ENCODE peak calls at places on chromosomes 5 and 9, in five cellular contexts. One of them, this sample, is unnamed.

GRCh38 chr9:93667006-93667405 is 90.6 kb downstream of the PHF2 start:
- DNase-seq in hepatocyte: no peak
- DNase-seq in neural progenitor cell: no peak
- DNase-seq in HepG2: no peak
- DNase-seq in ovary: peak; percentile 30
- DNase-seq in this sample: no peak

GRCh38 chr9:37963936-37964739 is 60.2 kb upstream of the SLC25A51 start:
- DNase-seq in hepatocyte: peak; percentile 84
- DNase-seq in neural progenitor cell: no peak
- DNase-seq in HepG2: peak; percentile 94
- DNase-seq in ovary: no peak
- DNase-seq in this sample: no peak

GRCh38 chr9:37229882-37230482 is 109.6 kb downstream of the ZCCHC7 start:
- DNase-seq in hepatocyte: no peak
- DNase-seq in neural progenitor cell: no peak
- DNase-seq in HepG2: no peak
- DNase-seq in ovary: no peak
- DNase-seq in this sample: no peak

GRCh38 chr9:127353882-127354281 is 43.1 kb upstream of the SLC2A8 start:
- DNase-seq in hepatocyte: no peak
- DNase-seq in neural progenitor cell: peak; percentile 58
- DNase-seq in HepG2: no peak
- DNase-seq in ovary: no peak
- DNase-seq in this sample: peak; percentile 75

GRCh38 chr5:16619136-16619535 is 2.3 kb upstream of the RETREG1 start:
- DNase-seq in hepatocyte: no peak
- DNase-seq in neural progenitor cell: no peak
- DNase-seq in HepG2: no peak
- DNase-seq in ovary: no peak
- DNase-seq in this sample: no peak

GRCh38 chr9:3916984-3917383 is 382.9 kb downstream of the GLIS3 start:
- DNase-seq in hepatocyte: no peak
- DNase-seq in neural progenitor cell: no peak
- DNase-seq in HepG2: no peak
- DNase-seq in ovary: no peak
- DNase-seq in this sample: no peak

GRCh38 chr5:155661859-155662258 is 648.3 kb downstream of the KIF4B start:
- DNase-seq in hepatocyte: no peak
- DNase-seq in neural progenitor cell: no peak
- DNase-seq in HepG2: no peak
- DNase-seq in ovary: no peak
- DNase-seq in this sample: no peak

GRCh38 chr9:97695390-97695789 is 1.8 kb downstream of the XPA start:
- DNase-seq in hepatocyte: no peak
- DNase-seq in neural progenitor cell: no peak
- DNase-seq in HepG2: no peak
- DNase-seq in ovary: no peak
- DNase-seq in this sample: no peak

GRCh38 chr9:109499061-109499630 is 1.0 kb upstream of the PTPN3 start:
- DNase-seq in hepatocyte: no peak
- DNase-seq in neural progenitor cell: no peak
- DNase-seq in HepG2: no peak
- DNase-seq in ovary: no peak
- DNase-seq in this sample: peak; percentile 27

GRCh38 chr9:109499631-109500120 is 1.6 kb upstream of the PTPN3 start:
- DNase-seq in hepatocyte: peak; percentile 84
- DNase-seq in neural progenitor cell: peak; percentile 71
- DNase-seq in HepG2: peak; percentile 45
- DNase-seq in ovary: peak; percentile 49
- DNase-seq in this sample: peak; percentile 74

GRCh38 chr9:109500421-109500974 is 2.4 kb upstream of the PTPN3 start:
- DNase-seq in hepatocyte: no peak
- DNase-seq in neural progenitor cell: no peak
- DNase-seq in HepG2: no peak
- DNase-seq in ovary: no peak
- DNase-seq in this sample: no peak

GRCh38 chr9:109497193-109498165 is 628 bp downstream of the PTPN3 start:
- DNase-seq in hepatocyte: peak; percentile 66
- DNase-seq in neural progenitor cell: peak; percentile 49
- DNase-seq in HepG2: no peak
- DNase-seq in ovary: no peak
- DNase-seq in this sample: peak; percentile 28

GRCh38 chr9:109498195-109499060 is at the start of gene PTPN3:
- DNase-seq in hepatocyte: peak; percentile 77
- DNase-seq in neural progenitor cell: peak; percentile 66
- DNase-seq in HepG2: no peak
- DNase-seq in ovary: peak; percentile 32
- DNase-seq in this sample: peak; percentile 46
- H3K4me3 ChIP-seq in hepatocyte: peak within 1 kb of the TSS; percentile 60
- H3K4me3 ChIP-seq in neural progenitor cell: peak within 1 kb of the TSS; percentile 61
- H3K4me3 ChIP-seq in HepG2: peak within 1 kb of the TSS; percentile 71
- H3K4me3 ChIP-seq in ovary: peak within 1 kb of the TSS; percentile 37
- H3K4me3 ChIP-seq in this sample: peak within 1 kb of the TSS; percentile 69

DNA sequence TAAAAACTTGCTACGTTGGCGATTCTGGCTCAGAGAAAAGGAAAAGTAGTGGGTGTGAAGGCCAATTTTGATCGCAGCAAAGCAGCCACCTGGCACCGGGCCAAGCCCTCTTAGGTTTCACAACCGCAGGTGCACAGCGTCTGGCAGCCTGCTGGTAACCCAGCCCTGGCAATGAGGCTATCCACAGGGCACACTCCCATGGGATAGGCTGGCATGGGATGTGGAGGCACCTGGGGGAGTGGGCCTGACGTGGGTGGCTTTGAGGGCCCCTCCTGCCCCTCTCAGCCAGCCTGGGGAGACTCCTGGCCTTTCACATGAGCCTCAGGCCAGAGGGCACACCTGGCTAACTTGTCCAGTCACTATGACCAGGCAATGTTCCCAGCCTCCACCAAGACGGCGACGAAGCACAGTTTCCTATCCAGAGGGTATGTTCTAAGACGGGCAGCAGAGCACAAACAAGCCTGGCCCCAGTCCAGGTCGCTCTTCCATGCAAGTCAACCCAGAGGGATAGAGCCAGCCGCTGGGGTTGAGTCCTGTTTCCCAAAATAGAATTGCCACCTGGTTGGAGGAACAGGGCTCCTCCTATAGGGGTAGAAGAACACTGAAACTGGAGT is 19.0 kb downstream of the CMBL start:
- DNase-seq in hepatocyte: peak; percentile 42
- DNase-seq in neural progenitor cell: no peak
- DNase-seq in HepG2: no peak
- DNase-seq in ovary: peak; percentile 72
- DNase-seq in this sample: no peak
- H3K4me3 ChIP-seq in hepatocyte: no peak overlapping the region
- H3K4me3 ChIP-seq in neural progenitor cell: no peak overlapping the region
- H3K4me3 ChIP-seq in HepG2: no peak overlapping the region
- H3K4me3 ChIP-seq in ovary: no peak overlapping the region
- H3K4me3 ChIP-seq in this sample: no peak overlapping the region

DNA sequence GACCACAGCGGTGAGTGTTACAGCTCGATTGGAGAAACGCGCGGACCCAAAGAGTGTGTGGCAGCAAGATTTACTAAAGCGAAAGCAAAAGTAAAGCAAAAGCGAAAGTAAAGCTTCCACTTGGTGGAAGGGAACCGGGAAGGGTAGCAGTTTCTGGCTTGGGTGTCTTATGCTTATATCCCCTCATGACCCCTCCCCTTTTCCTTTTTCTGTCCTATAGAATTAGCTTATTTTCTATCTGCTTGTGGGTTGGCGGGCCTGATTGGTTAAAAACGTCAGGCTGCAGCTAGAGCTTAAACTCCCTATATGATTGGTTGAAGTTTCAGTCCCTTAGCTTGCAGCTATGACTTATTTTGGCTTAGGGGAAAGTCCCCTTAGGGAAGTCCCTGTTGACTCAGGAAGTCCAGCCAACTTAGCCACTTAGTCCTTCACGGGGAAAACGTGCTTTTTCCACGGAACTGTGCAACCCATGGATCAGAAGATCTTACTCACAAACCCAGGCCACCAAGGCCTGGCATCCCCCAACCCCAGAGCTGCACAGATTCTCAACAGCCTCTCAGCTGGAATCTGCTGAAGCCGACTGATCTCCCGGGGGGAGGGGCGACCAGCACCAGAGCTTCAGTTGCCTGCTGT is 114.2 kb upstream of the ADAMTS16 start:
- DNase-seq in hepatocyte: no peak
- DNase-seq in neural progenitor cell: no peak
- DNase-seq in HepG2: peak; percentile 38
- DNase-seq in ovary: no peak
- DNase-seq in this sample: peak; percentile 45
- H3K4me3 ChIP-seq in hepatocyte: no peak overlapping the region
- H3K4me3 ChIP-seq in neural progenitor cell: no peak overlapping the region
- H3K4me3 ChIP-seq in HepG2: peak overlapping the region; percentile 89
- H3K4me3 ChIP-seq in ovary: no peak overlapping the region
- H3K4me3 ChIP-seq in this sample: no peak overlapping the region

GRCh38 chr5:29588276-29588675 is 1605.2 kb upstream of the CDH6 start:
- DNase-seq in hepatocyte: no peak
- DNase-seq in neural progenitor cell: no peak
- DNase-seq in HepG2: no peak
- DNase-seq in ovary: no peak
- DNase-seq in this sample: no peak
- H3K4me3 ChIP-seq in hepatocyte: no peak overlapping the region
- H3K4me3 ChIP-seq in neural progenitor cell: no peak overlapping the region
- H3K4me3 ChIP-seq in HepG2: no peak overlapping the region
- H3K4me3 ChIP-seq in ovary: no peak overlapping the region
- H3K4me3 ChIP-seq in this sample: no peak overlapping the region

DNA sequence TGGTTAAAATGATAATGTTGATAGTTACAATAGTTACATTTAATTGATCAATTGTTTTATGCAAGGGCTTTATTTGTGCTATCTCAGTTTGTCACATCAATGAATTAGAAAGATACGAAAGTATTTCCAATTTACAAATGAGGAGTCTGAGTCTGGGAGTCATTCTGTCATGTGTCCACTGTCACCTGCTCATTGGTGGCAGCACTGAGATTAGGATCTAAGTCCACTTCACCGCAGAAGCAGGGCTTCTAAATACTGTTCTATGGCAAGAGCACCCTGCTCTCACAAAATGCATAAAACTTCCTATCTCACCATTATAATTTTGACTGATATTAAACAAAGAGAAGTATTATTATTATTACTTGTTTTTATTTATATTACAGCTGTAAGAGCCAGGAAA is 15.0 kb downstream of the TLR4 start:
- DNase-seq in hepatocyte: no peak
- DNase-seq in neural progenitor cell: no peak
- DNase-seq in HepG2: no peak
- DNase-seq in ovary: no peak
- DNase-seq in this sample: no peak
- H3K4me3 ChIP-seq in hepatocyte: no peak overlapping the region
- H3K4me3 ChIP-seq in neural progenitor cell: no peak overlapping the region
- H3K4me3 ChIP-seq in HepG2: no peak overlapping the region
- H3K4me3 ChIP-seq in ovary: no peak overlapping the region
- H3K4me3 ChIP-seq in this sample: no peak overlapping the region

GRCh38 chr5:50966986-50967385 is 300.5 kb downstream of the PARP8 start:
- DNase-seq in hepatocyte: peak; percentile 25
- DNase-seq in neural progenitor cell: peak; percentile 32
- DNase-seq in HepG2: no peak
- DNase-seq in ovary: no peak
- DNase-seq in this sample: peak; percentile 37

GRCh38 chr5:50965621-50966362 is 299.4 kb downstream of the PARP8 start:
- DNase-seq in hepatocyte: no peak
- DNase-seq in neural progenitor cell: peak; percentile 59
- DNase-seq in HepG2: no peak
- DNase-seq in ovary: no peak
- DNase-seq in this sample: peak; percentile 59

GRCh38 chr5:50968296-50969206 is 302.1 kb downstream of the PARP8 start:
- DNase-seq in hepatocyte: no peak
- DNase-seq in neural progenitor cell: peak; percentile 92
- DNase-seq in HepG2: no peak
- DNase-seq in ovary: no peak
- DNase-seq in this sample: peak; percentile 41

GRCh38 chr5:50967388-50968039 is 301.1 kb downstream of the PARP8 start:
- DNase-seq in hepatocyte: peak; percentile 60
- DNase-seq in neural progenitor cell: peak; percentile 58
- DNase-seq in HepG2: no peak
- DNase-seq in ovary: no peak
- DNase-seq in this sample: peak; percentile 65

DNA sequence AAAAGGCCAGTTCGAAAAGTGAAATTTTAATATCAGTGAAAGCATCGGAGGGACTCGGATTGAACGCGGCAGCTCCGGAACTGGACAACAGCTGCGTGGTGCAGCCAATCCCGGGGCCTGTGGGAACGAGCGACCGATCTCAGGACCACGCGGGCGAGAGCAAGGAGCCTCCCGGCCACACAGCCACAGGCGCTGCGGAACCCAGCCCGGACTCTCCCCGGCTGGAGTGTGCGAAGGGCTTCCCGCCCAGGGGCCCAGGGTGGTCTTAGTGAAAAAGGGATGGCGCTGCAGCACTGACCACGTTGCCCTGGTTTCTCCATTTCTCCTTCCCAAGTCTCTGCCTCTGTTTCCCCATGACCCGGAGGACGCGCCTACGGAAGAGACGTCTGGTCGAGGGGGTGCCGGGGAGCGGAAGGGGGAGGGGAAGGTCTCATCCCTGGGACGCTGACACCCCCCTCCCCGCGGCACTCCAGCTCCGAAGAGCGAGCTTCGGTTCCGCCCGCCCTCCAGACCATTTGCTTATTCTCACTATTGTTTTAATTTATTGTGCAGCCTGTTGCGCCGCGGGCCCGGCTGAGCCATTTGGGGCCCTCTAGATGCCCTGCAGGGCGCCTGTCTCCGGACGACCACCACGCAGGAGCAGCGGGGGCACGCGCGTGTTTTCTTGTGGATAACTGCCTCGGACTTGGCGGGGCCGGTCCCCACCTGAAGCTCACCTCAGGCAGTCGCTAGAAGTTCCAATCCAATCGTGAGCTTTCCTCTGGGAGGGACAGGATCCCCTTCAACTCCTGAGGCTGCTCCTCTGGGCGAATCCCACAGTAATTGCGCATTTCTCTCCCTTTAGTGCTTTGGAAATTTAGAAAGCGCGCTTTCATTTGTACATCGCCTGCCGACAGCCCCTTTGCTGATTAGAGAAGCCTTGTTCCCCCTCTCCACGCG is 303.0 kb downstream of the PARP8 start:
- DNase-seq in hepatocyte: peak; percentile 14
- DNase-seq in neural progenitor cell: peak; percentile 62
- DNase-seq in HepG2: no peak
- DNase-seq in ovary: no peak
- DNase-seq in this sample: peak; percentile 60
- H3K4me3 ChIP-seq in hepatocyte: peak overlapping the region; percentile 34
- H3K4me3 ChIP-seq in neural progenitor cell: peak overlapping the region; percentile 50
- H3K4me3 ChIP-seq in HepG2: no peak overlapping the region
- H3K4me3 ChIP-seq in ovary: no peak overlapping the region
- H3K4me3 ChIP-seq in this sample: peak overlapping the region; percentile 76